ENCODE peak calls at places on chromosome 6, in four cellular contexts. S, Z, D and A are unnamed samples.

GRCh38 chr6:6646384-6646783 is 57.9 kb downstream of the LY86 start:
- DNase-seq in S (no peak), Z (no peak), D (no peak), A (no peak)

GRCh38 chr6:33030245-33030644 is 20.9 kb upstream of the HLA-DOA start:
- DNase-seq in S (no peak), D (no peak), Z (no peak), A (no peak)

GRCh38 chr6:140541288-140541687 is 1166.8 kb upstream of the CITED2 start:
- DNase-seq in D (no peak), Z (no peak), S (no peak), A (no peak)

GRCh38 chr6:98975331-98975891 is 27.7 kb upstream of the FBXL4 start:
- DNase-seq in S (no peak), D (no peak), Z (no peak), A (no peak)

GRCh38 chr6:34531580-34532201 is 24.4 kb downstream of the SPDEF start:
- DNase-seq in Z (no peak), D (peak; percentile 73), S (no peak), A (peak; percentile 52)

GRCh38 chr6:138714493-138714892 is 59.1 kb upstream of the CCDC28A start:
- DNase-seq in Z (no peak), D (no peak), S (no peak), A (no peak)

GRCh38 chr6:26155066-26155925 is 68.1 kb downstream of the HFE start:
- DNase-seq in D (no peak), Z (no peak), S (peak; percentile 64), A (peak; percentile 63)

GRCh38 chr6:3031857-3032256 is 32.2 kb downstream of the NQO2 start:
- DNase-seq in D (no peak), Z (no peak), S (no peak), A (no peak)

GRCh38 chr6:103819509-103819908 is 1040.2 kb downstream of the HACE1 start:
- DNase-seq in D (no peak), S (no peak), Z (no peak), A (no peak)

GRCh38 chr6:16104624-16105023 is 24.3 kb upstream of the MYLIP start:
- DNase-seq in Z (no peak), D (no peak), S (no peak), A (no peak)

GRCh38 chr6:33181141-33181540 is 11.1 kb downstream of the COL11A2 start:
- DNase-seq in Z (no peak), S (no peak), D (no peak), A (no peak)

GRCh38 chr6:115796829-115797228 is 263.9 kb downstream of the FRK start:
- DNase-seq in S (no peak), Z (no peak), D (no peak), A (no peak)